ENCODE peak calls at places on chromosomes 3 and 15, in nine cellular contexts. H is lung; B is suprapubic skin; W is tibial artery; U is adrenal gland; V is uterus; Y is CD8-positive, alpha-beta memory T cell; G is right atrium auricular region; R is heart left ventricle. P is an unnamed sample.

GRCh38 chr15:28274211-28274610 is 47.8 kb downstream of the HERC2 start:
- DNase-seq in H (no peak), B (no peak), W (no peak), U (no peak), V (no peak), Y (no peak), G (no peak), R (no peak), P (peak; percentile 31)

GRCh38 chr15:41487376-41487775 is 6.3 kb upstream of the ITPKA start:
- DNase-seq in H (no peak), B (no peak), W (no peak), U (peak; percentile 44), V (no peak), Y (no peak), G (no peak), R (no peak), P (no peak)

GRCh38 chr15:93865610-93866009 is 365.8 kb upstream of the MCTP2 start:
- DNase-seq in H (no peak), B (no peak), W (no peak), U (no peak), V (no peak), Y (no peak), G (no peak), R (no peak), P (no peak)

GRCh38 chr15:35040339-35041255 is 44.5 kb downstream of the NANOGP8 start:
- DNase-seq in H (no peak), B (no peak), W (no peak), U (no peak), V (no peak), Y (no peak), G (no peak), R (no peak), P (no peak)

GRCh38 chr15:34644061-34644460 is 60.6 kb upstream of the GOLGA8B start:
- DNase-seq in H (no peak), B (no peak), W (no peak), U (no peak), V (no peak), Y (no peak), G (no peak), R (no peak), P (no peak)

GRCh38 chr15:39153718-39154117 is 427.2 kb upstream of the THBS1 start:
- DNase-seq in H (no peak), B (no peak), W (no peak), U (no peak), V (no peak), Y (no peak), G (no peak), R (no peak), P (no peak)

GRCh38 chr3:17157713-17158112 is 273.0 kb downstream of the PLCL2 start:
- DNase-seq in H (no peak), B (no peak), W (no peak), U (no peak), V (no peak), Y (no peak), G (no peak), R (no peak), P (no peak)

GRCh38 chr3:186280737-186281136 is 81.3 kb downstream of the DGKG start:
- DNase-seq in H (no peak), B (no peak), W (no peak), U (no peak), V (no peak), Y (no peak), G (no peak), R (no peak), P (no peak)

GRCh38 chr3:86986666-86987420 is 4.1 kb downstream of the VGLL3 start:
- DNase-seq in H (no peak), B (no peak), W (no peak), U (no peak), V (no peak), Y (no peak), G (no peak), R (no peak), P (no peak)

GRCh38 chr3:8443829-8444791 is 57.5 kb upstream of the LMCD1 start:
- DNase-seq in H (peak; percentile 90), B (peak; percentile 88), W (peak; percentile 93), U (peak; percentile 93), V (peak; percentile 66), Y (no peak), G (peak; percentile 94), R (peak; percentile 84), P (peak; percentile 56)

GRCh38 chr15:89506026-89506686 is 9.8 kb upstream of the RHCG start:
- DNase-seq in H (no peak), B (peak; percentile 47), W (peak; percentile 15), U (no peak), V (no peak), Y (no peak), G (peak; percentile 13), R (no peak), P (no peak)

GRCh38 chr15:39403674-39404117 is 177.2 kb upstream of the THBS1 start:
- DNase-seq in H (no peak), B (no peak), W (no peak), U (no peak), V (no peak), Y (no peak), G (no peak), R (no peak), P (no peak)

GRCh38 chr3:14468621-14468981 is 66.2 kb downstream of the SLC6A6 start:
- DNase-seq in H (no peak), B (no peak), W (no peak), U (no peak), V (no peak), Y (no peak), G (no peak), R (no peak), P (no peak)

GRCh38 chr3:49399467-49399866 is 12.3 kb downstream of the RHOA start:
- DNase-seq in H (no peak), B (no peak), W (no peak), U (no peak), V (no peak), Y (no peak), G (no peak), R (no peak), P (no peak)

GRCh38 chr3:126852536-126852935 is 130.4 kb upstream of the PLXNA1 start:
- DNase-seq in H (no peak), B (peak; percentile 38), W (no peak), U (no peak), V (no peak), Y (no peak), G (no peak), R (no peak), P (peak; percentile 30)

GRCh38 chr3:174132421-174133042 is 726.6 kb upstream of the NAALADL2 start:
- DNase-seq in H (no peak), B (no peak), W (no peak), U (no peak), V (no peak), Y (no peak), G (no peak), R (no peak), P (no peak)

GRCh38 chr3:11627612-11628011 is 16.1 kb downstream of the VGLL4 start:
- DNase-seq in H (no peak), B (no peak), W (no peak), U (no peak), V (no peak), Y (no peak), G (no peak), R (no peak), P (no peak)
- H3K4me3 ChIP-seq in H (no peak overlapping the region), B (no peak overlapping the region), W (no peak overlapping the region), U (no peak overlapping the region), V (no peak overlapping the region), Y (no peak overlapping the region), G (no peak overlapping the region), R (no peak overlapping the region), P (no peak overlapping the region)

DNA sequence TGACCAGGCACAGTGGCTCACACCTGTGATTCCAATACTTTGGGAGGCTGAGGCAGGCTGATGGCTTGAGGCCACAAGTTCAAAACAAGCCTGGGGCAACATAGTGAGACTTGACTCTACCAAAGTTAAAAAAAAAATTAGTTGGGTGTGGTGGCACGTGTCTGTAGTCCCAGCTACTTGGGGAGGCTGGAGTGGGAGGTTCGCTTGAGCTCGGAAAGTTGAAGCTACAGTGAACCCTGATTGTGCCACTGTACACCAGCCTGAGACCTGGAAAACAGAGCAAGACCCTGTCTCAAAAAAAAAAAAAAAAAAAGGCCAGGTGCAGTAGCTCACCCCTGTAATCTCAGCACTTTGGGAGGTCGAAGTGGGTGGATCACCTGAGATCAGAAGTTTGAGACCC is 3.1 kb downstream of the CDC25A start:
- DNase-seq in H (no peak), B (no peak), W (no peak), U (no peak), V (no peak), Y (no peak), G (no peak), R (no peak), P (no peak)
- H3K36me3 ChIP-seq in H (no peaks in the 10 kb centered on the region), B (no peaks in the 10 kb centered on the region), W (peaks cover 30% of the 10 kb centered on the region), U (no peaks in the 10 kb centered on the region), V (no peaks in the 10 kb centered on the region), Y (no peaks in the 10 kb centered on the region), G (no peaks in the 10 kb centered on the region), R (no peaks in the 10 kb centered on the region), P (peaks cover 48% of the 10 kb centered on the region)

DNA sequence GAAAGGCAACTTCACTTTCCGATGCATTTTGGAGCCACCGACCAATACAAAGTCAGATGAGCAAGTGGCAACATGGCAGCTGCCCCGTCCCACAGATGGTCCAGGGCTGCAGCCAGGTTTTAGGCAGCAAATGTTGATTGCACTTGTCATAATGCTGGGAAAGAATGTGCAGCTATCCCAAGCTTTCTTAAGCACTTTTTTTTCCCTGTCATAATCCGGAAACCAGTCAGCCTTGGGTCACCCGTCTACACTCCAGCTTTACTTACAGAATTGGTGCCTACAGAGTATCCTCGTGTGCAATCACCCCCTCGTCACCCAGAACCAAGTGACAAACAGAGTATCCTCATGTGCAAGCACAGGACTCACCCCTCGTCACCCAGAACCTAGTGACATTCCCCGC is 147.7 kb downstream of the CHSY1 start:
- DNase-seq in H (no peak), B (no peak), W (no peak), U (no peak), V (no peak), Y (no peak), G (no peak), R (no peak), P (no peak)
- H3K27me3 ChIP-seq in H (no peaks in the 10 kb centered on the region), B (no peaks in the 10 kb centered on the region), W (no peaks in the 10 kb centered on the region), U (no peaks in the 10 kb centered on the region), V (no peaks in the 10 kb centered on the region), Y (no peaks in the 10 kb centered on the region), G (no peaks in the 10 kb centered on the region), R (no peaks in the 10 kb centered on the region), P (no peaks in the 10 kb centered on the region)

DNA sequence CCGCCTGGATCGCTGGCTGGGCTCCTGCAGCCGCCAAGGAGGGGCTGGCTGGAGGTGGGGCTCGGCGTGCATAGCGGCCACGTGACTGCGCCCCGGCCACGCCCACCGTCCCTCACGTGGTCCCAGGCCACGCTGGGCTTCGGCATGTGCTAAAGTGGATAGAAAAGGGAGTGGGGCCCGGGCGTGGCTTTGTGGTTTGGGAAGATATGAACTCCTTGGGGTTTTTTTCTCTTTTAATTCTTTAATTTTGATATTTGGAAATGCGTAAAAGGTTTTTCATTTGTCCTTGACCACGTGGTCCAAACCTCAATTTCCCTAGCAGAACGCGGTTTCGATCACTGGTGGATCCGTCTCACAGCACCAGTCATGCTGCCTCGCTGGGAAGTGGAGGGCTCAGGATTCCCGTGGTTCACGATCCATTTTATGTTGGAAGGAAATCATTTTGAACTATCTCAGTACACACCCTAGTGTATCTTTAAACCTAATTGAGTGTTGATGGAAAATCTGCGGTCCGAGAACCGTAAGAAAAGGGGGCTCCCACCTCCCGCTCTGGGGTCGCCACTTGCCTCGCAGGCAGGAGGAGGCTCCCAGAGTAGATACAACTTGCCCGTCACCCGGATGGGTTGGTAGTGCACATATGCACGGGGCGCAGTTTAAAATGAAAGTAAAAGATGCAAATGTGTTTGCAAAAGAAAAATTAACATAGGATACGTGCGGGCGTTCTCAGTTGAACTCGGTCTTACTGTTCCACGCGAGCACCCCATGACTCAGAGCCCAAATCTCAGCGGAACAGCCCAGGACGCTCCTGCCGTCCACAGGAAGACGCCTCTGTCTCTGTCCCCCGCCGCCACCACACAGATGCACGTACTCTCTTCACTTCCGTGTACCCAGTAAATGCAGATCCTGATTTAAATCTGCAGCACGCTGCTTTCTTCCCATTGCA is 141.9 kb downstream of the PGPEP1L start:
- DNase-seq in H (peak; percentile 67), B (peak; percentile 89), W (peak; percentile 87), U (peak; percentile 81), V (peak; percentile 80), Y (peak; percentile 68), G (peak; percentile 78), R (peak; percentile 79), P (peak; percentile 50)
- H3K4me3 ChIP-seq in H (peak overlapping the region; percentile 17), B (peak overlapping the region; percentile 52), W (peak overlapping the region; percentile 50), U (no peak overlapping the region), V (peak overlapping the region; percentile 32), Y (peak overlapping the region; percentile 71), G (peak overlapping the region; percentile 52), R (peak overlapping the region; percentile 53), P (peak overlapping the region; percentile 39)

P was measured in H7.